ENCODE peak calls at places on chromosome 17, in seven cellular contexts. C is sigmoid colon, Q is RWPE1, F is mammary epithelial cell, M is caudate nucleus, U is upper lobe of right lung, Y is right cardiac atrium. X is an unnamed sample.

GRCh38 chr17:36196099-36196496 is 460 bp downstream of the CCL3L1 start:
- DNase-seq in C (no peak), Q (no peak), F (no peak), M (no peak), U (no peak), Y (no peak), X (no peak)

GRCh38 chr17:72089453-72089987 is 31.3 kb upstream of the SOX9 start:
- DNase-seq in C (no peak), Q (no peak), F (no peak), M (no peak), U (no peak), Y (no peak), X (no peak)

GRCh38 chr17:38867179-38867994 is 2.5 kb upstream of the LASP1 start:
- DNase-seq in C (peak; percentile 80), Q (no peak), F (peak; percentile 54), M (peak; percentile 46), U (no peak), Y (peak; percentile 64), X (no peak)

GRCh38 chr17:19940722-19941464 is 36.7 kb downstream of the AKAP10 start:
- DNase-seq in C (no peak), Q (no peak), F (peak; percentile 32), M (no peak), U (no peak), Y (no peak), X (no peak)

GRCh38 chr17:48160177-48160967 is 52.8 kb downstream of the SNX11 start:
- DNase-seq in C (no peak), Q (no peak), F (no peak), M (no peak), U (no peak), Y (no peak), X (no peak)

GRCh38 chr17:33506889-33507650 is 214.0 kb upstream of the ASIC2 start:
- DNase-seq in C (peak; percentile 70), Q (no peak), F (no peak), M (no peak), U (no peak), Y (no peak), X (no peak)

GRCh38 chr17:18037482-18037881 is 1.5 kb downstream of the ATPAF2 start:
- DNase-seq in C (no peak), Q (no peak), F (no peak), M (no peak), U (no peak), Y (no peak), X (no peak)

GRCh38 chr17:33978889-33979288 is 276.2 kb upstream of the CCL2 start:
- DNase-seq in C (no peak), Q (no peak), F (no peak), M (no peak), U (no peak), Y (no peak), X (no peak)

GRCh38 chr17:41037853-41038350 is 3.2 kb upstream of the KRTAP1-3 start:
- DNase-seq in C (no peak), Q (no peak), F (no peak), M (no peak), U (no peak), Y (no peak), X (no peak)

GRCh38 chr17:1188812-1189211 is 9.0 kb upstream of the ABR start:
- DNase-seq in C (peak; percentile 98), Q (no peak), F (no peak), M (no peak), U (peak; percentile 91), Y (peak; percentile 94), X (peak; percentile 83)

GRCh38 chr17:70332811-70333210 is 163.5 kb downstream of the KCNJ2 start:
- DNase-seq in C (no peak), Q (no peak), F (no peak), M (no peak), U (no peak), Y (no peak), X (no peak)

DNA sequence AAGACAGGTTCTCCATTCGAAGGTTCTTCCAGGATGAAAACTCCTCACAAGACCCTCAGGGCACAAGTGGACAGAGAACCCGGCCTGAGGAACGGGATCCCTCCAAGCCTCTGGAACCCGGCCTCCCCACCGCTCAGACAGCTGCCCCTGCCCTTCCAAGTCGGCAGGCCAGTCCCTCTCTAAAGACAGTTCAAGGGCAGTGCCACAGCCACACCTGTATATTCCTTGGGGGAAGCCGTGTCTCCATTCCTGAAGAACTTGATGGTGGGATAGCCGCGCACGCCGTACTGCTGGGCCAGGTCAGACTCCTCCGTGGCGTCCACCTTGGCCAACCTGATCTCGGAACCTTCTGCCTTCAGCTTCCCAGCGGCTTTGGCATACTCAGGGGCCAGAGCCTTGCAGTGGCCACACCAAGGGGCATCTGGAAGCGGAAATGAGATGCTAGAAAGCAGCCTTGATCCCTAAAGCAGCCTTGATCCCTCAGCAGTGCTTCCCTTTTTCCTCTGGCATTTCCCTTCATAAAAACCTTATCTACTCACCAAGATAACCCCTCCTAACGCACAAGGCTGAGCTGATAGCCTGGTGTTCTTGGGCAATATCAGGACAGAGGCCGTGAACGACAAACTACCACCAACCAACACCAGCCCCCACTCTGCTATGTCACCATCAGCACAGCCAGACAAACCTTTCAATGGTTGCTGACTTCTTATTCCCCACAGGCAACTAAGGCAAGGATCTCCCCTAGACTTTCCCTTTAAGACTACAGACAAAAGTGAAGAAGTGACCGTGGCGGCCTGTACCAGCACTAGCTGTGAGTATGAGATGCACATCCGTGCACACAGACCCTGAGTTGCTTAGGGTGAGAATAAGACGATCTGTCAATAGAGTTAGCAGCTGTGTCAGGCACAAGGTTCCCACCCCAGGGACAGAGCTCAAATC is 1.1 kb downstream of the P4HB start:
- DNase-seq in C (no peak), Q (no peak), F (no peak), M (no peak), U (no peak), Y (no peak), X (no peak)
- H3K27ac ChIP-seq in C (peak overlapping the region; percentile 98), Q (peak overlapping the region; percentile 97), F (peak overlapping the region; percentile 64), M (peak overlapping the region; percentile 68), U (peak overlapping the region; percentile 94), Y (peak overlapping the region; percentile 90), X (peak overlapping the region; percentile 81)

GRCh38 chr17:59332890-59333377 is 1.5 kb downstream of the YPEL2 start:
- DNase-seq in C (peak; percentile 75), Q (no peak), F (no peak), M (peak; percentile 12), U (no peak), Y (peak; percentile 60), X (no peak)
- H3K27ac ChIP-seq in C (peak overlapping the region; percentile 96), Q (no peak overlapping the region), F (no peak overlapping the region), M (peak overlapping the region; percentile 91), U (peak overlapping the region; percentile 92), Y (peak overlapping the region; percentile 88), X (peak overlapping the region; percentile 91)

GRCh38 chr17:74296548-74296936 is 22.5 kb downstream of the DNAI2 start:
- DNase-seq in C (peak; percentile 74), Q (no peak), F (peak; percentile 29), M (peak; percentile 60), U (no peak), Y (peak; percentile 82), X (no peak)
- H3K27ac ChIP-seq in C (no peak overlapping the region), Q (no peak overlapping the region), F (no peak overlapping the region), M (peak overlapping the region; percentile 58), U (no peak overlapping the region), Y (peak overlapping the region; percentile 92), X (no peak overlapping the region)

GRCh38 chr17:28530250-28530649 is 22.2 kb downstream of the UNC119 start:
- DNase-seq in C (no peak), Q (no peak), F (no peak), M (no peak), U (no peak), Y (no peak), X (no peak)

GRCh38 chr17:28534740-28535375 is 17.6 kb downstream of the UNC119 start:
- DNase-seq in C (no peak), Q (no peak), F (no peak), M (no peak), U (no peak), Y (no peak), X (no peak)

GRCh38 chr17:28530926-28531325 is 21.5 kb downstream of the UNC119 start:
- DNase-seq in C (no peak), Q (no peak), F (no peak), M (no peak), U (no peak), Y (peak; percentile 9), X (no peak)

GRCh38 chr17:28532063-28532960 is 20.1 kb downstream of the UNC119 start:
- DNase-seq in C (no peak), Q (no peak), F (no peak), M (no peak), U (no peak), Y (no peak), X (no peak)

DNA sequence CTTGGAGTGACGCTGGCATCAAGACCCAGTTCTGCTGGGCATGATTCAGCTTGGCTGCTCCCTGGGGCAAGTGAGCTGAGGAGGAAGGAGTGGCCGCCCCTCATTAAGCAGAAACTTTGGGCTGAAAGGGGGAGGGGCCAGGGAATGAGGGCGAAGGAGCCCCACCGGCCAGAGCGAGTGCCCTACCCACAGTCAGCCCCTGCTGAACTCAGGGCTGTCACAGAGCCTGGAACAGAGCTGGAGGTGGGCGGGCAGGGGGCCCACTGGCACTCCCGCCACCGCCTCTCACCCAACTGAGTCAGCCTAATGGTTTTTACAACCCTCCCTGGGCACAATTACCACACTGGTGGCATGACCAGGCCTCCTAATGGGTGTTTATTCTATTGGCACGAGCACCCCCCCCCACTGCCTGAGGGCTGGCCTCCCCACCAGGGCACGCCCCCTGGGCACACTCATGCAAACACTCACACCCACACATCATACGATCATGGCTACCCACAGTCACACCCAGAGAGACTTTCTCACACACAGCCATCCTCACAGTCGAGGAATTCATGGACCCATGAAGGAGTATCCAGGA is 19.2 kb downstream of the UNC119 start:
- DNase-seq in C (no peak), Q (peak; percentile 57), F (peak; percentile 50), M (no peak), U (no peak), Y (no peak), X (no peak)
- H3K27ac ChIP-seq in C (no peak overlapping the region), Q (peak overlapping the region; percentile 68), F (no peak overlapping the region), M (no peak overlapping the region), U (no peak overlapping the region), Y (no peak overlapping the region), X (no peak overlapping the region)

GRCh38 chr17:57368637-57369336 is 112.5 kb downstream of the MSI2 start:
- DNase-seq in C (no peak), Q (no peak), F (peak; percentile 6), M (no peak), U (no peak), Y (no peak), X (no peak)
- H3K27ac ChIP-seq in C (no peak overlapping the region), Q (peak overlapping the region; percentile 92), F (peak overlapping the region; percentile 88), M (peak overlapping the region; percentile 0), U (no peak overlapping the region), Y (peak overlapping the region; percentile 45), X (no peak overlapping the region)

GRCh38 chr17:78766743-78767294 is 15.3 kb downstream of the CYTH1 start:
- DNase-seq in C (peak; percentile 7), Q (no peak), F (no peak), M (no peak), U (no peak), Y (no peak), X (no peak)

GRCh38 chr17:78764871-78765270 is 17.2 kb downstream of the CYTH1 start:
- DNase-seq in C (no peak), Q (no peak), F (no peak), M (no peak), U (no peak), Y (no peak), X (no peak)

GRCh38 chr17:78765821-78766220 is 16.3 kb downstream of the CYTH1 start:
- DNase-seq in C (no peak), Q (no peak), F (no peak), M (no peak), U (no peak), Y (no peak), X (no peak)

GRCh38 chr17:78767806-78768205 is 14.3 kb downstream of the CYTH1 start:
- DNase-seq in C (no peak), Q (no peak), F (no peak), M (no peak), U (no peak), Y (no peak), X (no peak)

GRCh38 chr17:78766225-78766624 is 15.8 kb downstream of the CYTH1 start:
- DNase-seq in C (no peak), Q (no peak), F (peak; percentile 68), M (no peak), U (no peak), Y (no peak), X (no peak)
- H3K27ac ChIP-seq in C (no peak overlapping the region), Q (no peak overlapping the region), F (peak overlapping the region; percentile 46), M (no peak overlapping the region), U (no peak overlapping the region), Y (no peak overlapping the region), X (no peak overlapping the region)